ENCODE peak calls at places on chromosome 18, in eight cellular contexts. C is GM04504; P is GDM1; R is AG09319; L is NCI-H1092; G is CD4-positive, alpha-beta T cell; N is stimulated activated CD8-positive, alpha-beta memory T cell treated with anti-CD3 and anti-CD28 coated beads, Interleukin-12 subunit alpha, Interleukin-12 subunit beta, amount 100 ng/mL, for 1 hour; E is transverse colon. F is an unnamed sample.

GRCh38 chr18:46706968-46707367 is 49.9 kb downstream of the ST8SIA5 start:
- DNase-seq in N (no peak), L (no peak), R (no peak), C (no peak), G (no peak), E (no peak), P (no peak), F (no peak)

GRCh38 chr18:67618061-67618460 is 101.5 kb upstream of the DSEL start:
- DNase-seq in R (no peak), N (no peak), C (no peak), P (no peak), L (no peak), G (no peak), E (no peak), F (no peak)

GRCh38 chr18:60331890-60332289 is 40.7 kb downstream of the MC4R start:
- DNase-seq in P (no peak), N (no peak), L (no peak), R (no peak), G (no peak), C (no peak), E (no peak), F (peak)

GRCh38 chr18:64100136-64100922 is 48.6 kb downstream of the LINC00305 start:
- DNase-seq in N (no peak), C (no peak), G (no peak), L (peak), R (no peak), E (no peak), P (no peak), F (no peak)

GRCh38 chr18:50009772-50010171 is 185.2 kb downstream of the MYO5B start:
- DNase-seq in L (peak), E (peak), P (peak), R (no peak), N (peak), C (no peak), G (peak), F (peak)

GRCh38 chr18:47968721-47969120 is 38.3 kb upstream of the SMAD2 start:
- DNase-seq in R (no peak), P (no peak), E (no peak), G (no peak), L (no peak), C (no peak), N (no peak), F (no peak)

GRCh38 chr18:22324191-22325131 is 93.3 kb downstream of the CTAGE1 start:
- DNase-seq in L (no peak), N (no peak), R (no peak), E (peak), C (no peak), P (no peak), G (no peak), F (no peak)

GRCh38 chr18:26813043-26813442 is 52.5 kb downstream of the AQP4 start:
- DNase-seq in N (no peak), P (no peak), E (peak), G (no peak), R (no peak), L (peak), C (no peak), F (peak)

GRCh38 chr18:61334951-61335736 is 1.9 kb downstream of the CDH20 start:
- DNase-seq in N (no peak), R (no peak), E (no peak), L (no peak), C (no peak), P (no peak), G (no peak), F (no peak)

GRCh38 chr18:59208602-59209001 is 11.4 kb upstream of the GRP start:
- DNase-seq in P (no peak), G (no peak), R (no peak), L (no peak), N (no peak), C (no peak), E (no peak), F (no peak)

GRCh38 chr18:8496186-8496585 is 113.1 kb upstream of the RAB12 start:
- DNase-seq in G (no peak), N (no peak), P (no peak), E (no peak), L (no peak), C (no peak), R (no peak), F (no peak)

GRCh38 chr18:59484796-59485328 is 125.8 kb upstream of the LMAN1 start:
- DNase-seq in E (no peak), N (no peak), R (peak), L (no peak), C (no peak), G (no peak), P (no peak), F (no peak)

GRCh38 chr18:26307161-26307773 is 81.0 kb downstream of the TAF4B start:
- DNase-seq in N (no peak), P (peak), L (peak), C (peak), G (no peak), E (no peak), R (peak), F (peak)

GRCh38 chr18:79792096-79792987 is 5.4 kb upstream of the KCNG2 start:
- DNase-seq in N (no peak), P (no peak), E (no peak), G (no peak), R (no peak), C (no peak), L (no peak), F (no peak)

GRCh38 chr18:69951182-69951581 is 3.5 kb upstream of the CD226 start:
- DNase-seq in G (no peak), R (no peak), C (no peak), N (no peak), P (no peak), L (no peak), E (no peak), F (no peak)

GRCh38 chr18:28357785-28358401 is 181.0 kb upstream of the CDH2 start:
- DNase-seq in L (no peak), G (no peak), P (no peak), R (no peak), E (no peak), C (no peak), N (no peak), F (no peak)

GRCh38 chr18:72826736-72827135 is 41.1 kb downstream of the NETO1 start:
- DNase-seq in L (no peak), P (no peak), G (no peak), E (no peak), N (no peak), R (no peak), C (no peak), F (no peak)

GRCh38 chr18:61664413-61665084 is 228.3 kb downstream of the RNF152 start:
- DNase-seq in L (no peak), C (no peak), N (no peak), R (no peak), E (no peak), P (no peak), G (no peak), F (no peak)

GRCh38 chr18:77071061-77071460 is 61.5 kb downstream of the MBP start:
- DNase-seq in C (no peak), L (no peak), G (no peak), E (no peak), P (no peak), R (no peak), N (no peak), F (no peak)

GRCh38 chr18:73549236-73549635 is 598.4 kb downstream of the FBXO15 start:
- DNase-seq in E (no peak), P (no peak), R (no peak), L (no peak), G (no peak), C (no peak), N (no peak), F (no peak)

F was measured in DND-41.